ENCODE peak calls at places on chromosomes 16 and 17, in eight cellular contexts. One of them, this sample, is unnamed.
A peak's percentile ranks its signal among the peaks of the same experiment; 100 is the strongest.

GRCh38 chr16:27220991-27221390 is 17.7 kb downstream of the KDM8 start:
- DNase-seq in NCI-H2029: no peak
- DNase-seq in ascending aorta: no peak
- DNase-seq in choroid plexus epithelial cell: no peak
- DNase-seq in stimulated activated CD4-positive, alpha-beta T cell treated with anti-CD3 and anti-CD28 coated beads, TNF-alpha, amount 100 ng/mL, for 48 hours: no peak
- DNase-seq in GM03348: no peak
- DNase-seq in NCI-H2081: no peak
- DNase-seq in activated CD4-positive, alpha-beta T cell treated with anti-CD3 and anti-CD28 coated beads, Interleukin-2, amount 10 ng/mL, durations not matched to agents 7 days and 5 days: no peak
- DNase-seq in this sample: no peak

GRCh38 chr17:8421571-8421970 is 14.1 kb upstream of the NDEL1 start:
- DNase-seq in NCI-H2029: no peak
- DNase-seq in ascending aorta: no peak
- DNase-seq in choroid plexus epithelial cell: no peak
- DNase-seq in stimulated activated CD4-positive, alpha-beta T cell treated with anti-CD3 and anti-CD28 coated beads, TNF-alpha, amount 100 ng/mL, for 48 hours: no peak
- DNase-seq in GM03348: no peak
- DNase-seq in NCI-H2081: no peak
- DNase-seq in activated CD4-positive, alpha-beta T cell treated with anti-CD3 and anti-CD28 coated beads, Interleukin-2, amount 10 ng/mL, durations not matched to agents 7 days and 5 days: no peak
- DNase-seq in this sample: no peak

GRCh38 chr16:27096375-27096774 is 29.6 kb downstream of the C16orf82 start:
- DNase-seq in NCI-H2029: no peak
- DNase-seq in ascending aorta: no peak
- DNase-seq in choroid plexus epithelial cell: no peak
- DNase-seq in stimulated activated CD4-positive, alpha-beta T cell treated with anti-CD3 and anti-CD28 coated beads, TNF-alpha, amount 100 ng/mL, for 48 hours: no peak
- DNase-seq in GM03348: no peak
- DNase-seq in NCI-H2081: no peak
- DNase-seq in activated CD4-positive, alpha-beta T cell treated with anti-CD3 and anti-CD28 coated beads, Interleukin-2, amount 10 ng/mL, durations not matched to agents 7 days and 5 days: no peak
- DNase-seq in this sample: no peak

GRCh38 chr16:83802135-83802534 is 5.6 kb upstream of the HSBP1 start:
- DNase-seq in NCI-H2029: no peak
- DNase-seq in ascending aorta: no peak
- DNase-seq in choroid plexus epithelial cell: peak; percentile 82
- DNase-seq in stimulated activated CD4-positive, alpha-beta T cell treated with anti-CD3 and anti-CD28 coated beads, TNF-alpha, amount 100 ng/mL, for 48 hours: no peak
- DNase-seq in GM03348: peak; percentile 63
- DNase-seq in NCI-H2081: no peak
- DNase-seq in activated CD4-positive, alpha-beta T cell treated with anti-CD3 and anti-CD28 coated beads, Interleukin-2, amount 10 ng/mL, durations not matched to agents 7 days and 5 days: no peak
- DNase-seq in this sample: no peak

GRCh38 chr17:78144736-78145641 is 1.2 kb upstream of the C17orf99 start:
- DNase-seq in NCI-H2029: no peak
- DNase-seq in ascending aorta: no peak
- DNase-seq in choroid plexus epithelial cell: no peak
- DNase-seq in stimulated activated CD4-positive, alpha-beta T cell treated with anti-CD3 and anti-CD28 coated beads, TNF-alpha, amount 100 ng/mL, for 48 hours: no peak
- DNase-seq in GM03348: no peak
- DNase-seq in NCI-H2081: no peak
- DNase-seq in activated CD4-positive, alpha-beta T cell treated with anti-CD3 and anti-CD28 coated beads, Interleukin-2, amount 10 ng/mL, durations not matched to agents 7 days and 5 days: no peak
- DNase-seq in this sample: no peak

GRCh38 chr17:78872486-78872885 is 30.5 kb downstream of the CEP295NL start:
- DNase-seq in NCI-H2029: peak; percentile 72
- DNase-seq in ascending aorta: no peak
- DNase-seq in choroid plexus epithelial cell: no peak
- DNase-seq in stimulated activated CD4-positive, alpha-beta T cell treated with anti-CD3 and anti-CD28 coated beads, TNF-alpha, amount 100 ng/mL, for 48 hours: no peak
- DNase-seq in GM03348: no peak
- DNase-seq in NCI-H2081: no peak
- DNase-seq in activated CD4-positive, alpha-beta T cell treated with anti-CD3 and anti-CD28 coated beads, Interleukin-2, amount 10 ng/mL, durations not matched to agents 7 days and 5 days: no peak
- DNase-seq in this sample: peak; percentile 14

GRCh38 chr17:38762231-38762630 is 9.7 kb downstream of the PSMB3 start:
- DNase-seq in NCI-H2029: no peak
- DNase-seq in ascending aorta: no peak
- DNase-seq in choroid plexus epithelial cell: no peak
- DNase-seq in stimulated activated CD4-positive, alpha-beta T cell treated with anti-CD3 and anti-CD28 coated beads, TNF-alpha, amount 100 ng/mL, for 48 hours: no peak
- DNase-seq in GM03348: no peak
- DNase-seq in NCI-H2081: no peak
- DNase-seq in activated CD4-positive, alpha-beta T cell treated with anti-CD3 and anti-CD28 coated beads, Interleukin-2, amount 10 ng/mL, durations not matched to agents 7 days and 5 days: no peak
- DNase-seq in this sample: no peak

GRCh38 chr17:9211133-9211765 is 189.9 kb downstream of the NTN1 start:
- DNase-seq in NCI-H2029: no peak
- DNase-seq in ascending aorta: no peak
- DNase-seq in choroid plexus epithelial cell: no peak
- DNase-seq in stimulated activated CD4-positive, alpha-beta T cell treated with anti-CD3 and anti-CD28 coated beads, TNF-alpha, amount 100 ng/mL, for 48 hours: no peak
- DNase-seq in GM03348: no peak
- DNase-seq in NCI-H2081: no peak
- DNase-seq in activated CD4-positive, alpha-beta T cell treated with anti-CD3 and anti-CD28 coated beads, Interleukin-2, amount 10 ng/mL, durations not matched to agents 7 days and 5 days: no peak
- DNase-seq in this sample: no peak

GRCh38 chr17:28519236-28519635 is 13.1 kb downstream of the FOXN1 start:
- DNase-seq in NCI-H2029: no peak
- DNase-seq in ascending aorta: no peak
- DNase-seq in choroid plexus epithelial cell: no peak
- DNase-seq in stimulated activated CD4-positive, alpha-beta T cell treated with anti-CD3 and anti-CD28 coated beads, TNF-alpha, amount 100 ng/mL, for 48 hours: no peak
- DNase-seq in GM03348: no peak
- DNase-seq in NCI-H2081: no peak
- DNase-seq in activated CD4-positive, alpha-beta T cell treated with anti-CD3 and anti-CD28 coated beads, Interleukin-2, amount 10 ng/mL, durations not matched to agents 7 days and 5 days: no peak
- DNase-seq in this sample: no peak

GRCh38 chr17:34218757-34219156 is 36.3 kb upstream of the CCL2 start:
- DNase-seq in NCI-H2029: no peak
- DNase-seq in ascending aorta: no peak
- DNase-seq in choroid plexus epithelial cell: no peak
- DNase-seq in stimulated activated CD4-positive, alpha-beta T cell treated with anti-CD3 and anti-CD28 coated beads, TNF-alpha, amount 100 ng/mL, for 48 hours: no peak
- DNase-seq in GM03348: no peak
- DNase-seq in NCI-H2081: no peak
- DNase-seq in activated CD4-positive, alpha-beta T cell treated with anti-CD3 and anti-CD28 coated beads, Interleukin-2, amount 10 ng/mL, durations not matched to agents 7 days and 5 days: no peak
- DNase-seq in this sample: no peak

GRCh38 chr17:61310611-61311010 is 89.0 kb upstream of the TBX2 start:
- DNase-seq in NCI-H2029: no peak
- DNase-seq in ascending aorta: no peak
- DNase-seq in choroid plexus epithelial cell: no peak
- DNase-seq in stimulated activated CD4-positive, alpha-beta T cell treated with anti-CD3 and anti-CD28 coated beads, TNF-alpha, amount 100 ng/mL, for 48 hours: no peak
- DNase-seq in GM03348: no peak
- DNase-seq in NCI-H2081: no peak
- DNase-seq in activated CD4-positive, alpha-beta T cell treated with anti-CD3 and anti-CD28 coated beads, Interleukin-2, amount 10 ng/mL, durations not matched to agents 7 days and 5 days: no peak
- DNase-seq in this sample: no peak

GRCh38 chr16:19168173-19169080 is at the start of gene SYT17:
- DNase-seq in NCI-H2029: peak; percentile 77
- DNase-seq in ascending aorta: no peak
- DNase-seq in choroid plexus epithelial cell: no peak
- DNase-seq in stimulated activated CD4-positive, alpha-beta T cell treated with anti-CD3 and anti-CD28 coated beads, TNF-alpha, amount 100 ng/mL, for 48 hours: no peak
- DNase-seq in GM03348: peak; percentile 26
- DNase-seq in NCI-H2081: peak; percentile 79
- DNase-seq in activated CD4-positive, alpha-beta T cell treated with anti-CD3 and anti-CD28 coated beads, Interleukin-2, amount 10 ng/mL, durations not matched to agents 7 days and 5 days: no peak
- DNase-seq in this sample: no peak

GRCh38 chr17:45640141-45640850 is 143.8 kb upstream of the CRHR1 start:
- DNase-seq in NCI-H2029: no peak
- DNase-seq in ascending aorta: no peak
- DNase-seq in choroid plexus epithelial cell: peak; percentile 89
- DNase-seq in stimulated activated CD4-positive, alpha-beta T cell treated with anti-CD3 and anti-CD28 coated beads, TNF-alpha, amount 100 ng/mL, for 48 hours: peak; percentile 52
- DNase-seq in GM03348: peak; percentile 84
- DNase-seq in NCI-H2081: no peak
- DNase-seq in activated CD4-positive, alpha-beta T cell treated with anti-CD3 and anti-CD28 coated beads, Interleukin-2, amount 10 ng/mL, durations not matched to agents 7 days and 5 days: peak; percentile 80
- DNase-seq in this sample: no peak

GRCh38 chr17:79775635-79776034 is 2.3 kb upstream of the CBX2 start:
- DNase-seq in NCI-H2029: no peak
- DNase-seq in ascending aorta: no peak
- DNase-seq in choroid plexus epithelial cell: no peak
- DNase-seq in stimulated activated CD4-positive, alpha-beta T cell treated with anti-CD3 and anti-CD28 coated beads, TNF-alpha, amount 100 ng/mL, for 48 hours: no peak
- DNase-seq in GM03348: no peak
- DNase-seq in NCI-H2081: no peak
- DNase-seq in activated CD4-positive, alpha-beta T cell treated with anti-CD3 and anti-CD28 coated beads, Interleukin-2, amount 10 ng/mL, durations not matched to agents 7 days and 5 days: no peak
- DNase-seq in this sample: no peak

GRCh38 chr17:5115673-5116651 is at the start of gene USP6:
- DNase-seq in NCI-H2029: no peak
- DNase-seq in ascending aorta: no peak
- DNase-seq in choroid plexus epithelial cell: no peak
- DNase-seq in stimulated activated CD4-positive, alpha-beta T cell treated with anti-CD3 and anti-CD28 coated beads, TNF-alpha, amount 100 ng/mL, for 48 hours: no peak
- DNase-seq in GM03348: peak; percentile 31
- DNase-seq in NCI-H2081: no peak
- DNase-seq in activated CD4-positive, alpha-beta T cell treated with anti-CD3 and anti-CD28 coated beads, Interleukin-2, amount 10 ng/mL, durations not matched to agents 7 days and 5 days: no peak
- DNase-seq in this sample: no peak

GRCh38 chr17:21042434-21043295 is at the start of gene USP22:
- DNase-seq in NCI-H2029: peak; percentile 87
- DNase-seq in ascending aorta: peak; percentile 95
- DNase-seq in choroid plexus epithelial cell: no peak
- DNase-seq in stimulated activated CD4-positive, alpha-beta T cell treated with anti-CD3 and anti-CD28 coated beads, TNF-alpha, amount 100 ng/mL, for 48 hours: no peak
- DNase-seq in GM03348: peak; percentile 98
- DNase-seq in NCI-H2081: peak; percentile 90
- DNase-seq in activated CD4-positive, alpha-beta T cell treated with anti-CD3 and anti-CD28 coated beads, Interleukin-2, amount 10 ng/mL, durations not matched to agents 7 days and 5 days: peak; percentile 45
- DNase-seq in this sample: peak; percentile 71

GRCh38 chr16:70661918-70662641 is 15.7 kb downstream of the IL34 start:
- DNase-seq in NCI-H2029: no peak
- DNase-seq in ascending aorta: no peak
- DNase-seq in choroid plexus epithelial cell: peak; percentile 48
- DNase-seq in stimulated activated CD4-positive, alpha-beta T cell treated with anti-CD3 and anti-CD28 coated beads, TNF-alpha, amount 100 ng/mL, for 48 hours: no peak
- DNase-seq in GM03348: peak; percentile 28
- DNase-seq in NCI-H2081: no peak
- DNase-seq in activated CD4-positive, alpha-beta T cell treated with anti-CD3 and anti-CD28 coated beads, Interleukin-2, amount 10 ng/mL, durations not matched to agents 7 days and 5 days: no peak
- DNase-seq in this sample: no peak

GRCh38 chr16:70161350-70161749 is 12.2 kb upstream of the CLEC18C start:
- DNase-seq in NCI-H2029: no peak
- DNase-seq in ascending aorta: no peak
- DNase-seq in choroid plexus epithelial cell: no peak
- DNase-seq in stimulated activated CD4-positive, alpha-beta T cell treated with anti-CD3 and anti-CD28 coated beads, TNF-alpha, amount 100 ng/mL, for 48 hours: no peak
- DNase-seq in GM03348: peak; percentile 9
- DNase-seq in NCI-H2081: no peak
- DNase-seq in activated CD4-positive, alpha-beta T cell treated with anti-CD3 and anti-CD28 coated beads, Interleukin-2, amount 10 ng/mL, durations not matched to agents 7 days and 5 days: peak; percentile 4
- DNase-seq in this sample: no peak

GRCh38 chr16:84738255-84739038 is 38.6 kb downstream of the USP10 start:
- DNase-seq in NCI-H2029: peak; percentile 62
- DNase-seq in ascending aorta: peak; percentile 33
- DNase-seq in choroid plexus epithelial cell: peak; percentile 87
- DNase-seq in stimulated activated CD4-positive, alpha-beta T cell treated with anti-CD3 and anti-CD28 coated beads, TNF-alpha, amount 100 ng/mL, for 48 hours: peak; percentile 50
- DNase-seq in GM03348: peak; percentile 73
- DNase-seq in NCI-H2081: peak; percentile 65
- DNase-seq in activated CD4-positive, alpha-beta T cell treated with anti-CD3 and anti-CD28 coated beads, Interleukin-2, amount 10 ng/mL, durations not matched to agents 7 days and 5 days: peak; percentile 84
- DNase-seq in this sample: peak; percentile 54

GRCh38 chr16:27355610-27356009 is 41.8 kb downstream of the IL4R start:
- DNase-seq in NCI-H2029: no peak
- DNase-seq in ascending aorta: no peak
- DNase-seq in choroid plexus epithelial cell: peak; percentile 76
- DNase-seq in stimulated activated CD4-positive, alpha-beta T cell treated with anti-CD3 and anti-CD28 coated beads, TNF-alpha, amount 100 ng/mL, for 48 hours: no peak
- DNase-seq in GM03348: peak; percentile 42
- DNase-seq in NCI-H2081: no peak
- DNase-seq in activated CD4-positive, alpha-beta T cell treated with anti-CD3 and anti-CD28 coated beads, Interleukin-2, amount 10 ng/mL, durations not matched to agents 7 days and 5 days: peak; percentile 43
- DNase-seq in this sample: no peak

GRCh38 chr16:14436410-14436955 is 193.6 kb downstream of the PARN start:
- DNase-seq in NCI-H2029: peak; percentile 44
- DNase-seq in ascending aorta: no peak
- DNase-seq in choroid plexus epithelial cell: no peak
- DNase-seq in stimulated activated CD4-positive, alpha-beta T cell treated with anti-CD3 and anti-CD28 coated beads, TNF-alpha, amount 100 ng/mL, for 48 hours: no peak
- DNase-seq in GM03348: no peak
- DNase-seq in NCI-H2081: no peak
- DNase-seq in activated CD4-positive, alpha-beta T cell treated with anti-CD3 and anti-CD28 coated beads, Interleukin-2, amount 10 ng/mL, durations not matched to agents 7 days and 5 days: peak; percentile 23
- DNase-seq in this sample: no peak

GRCh38 chr16:86391987-86392386 is 118.3 kb upstream of the FOXF1 start:
- DNase-seq in NCI-H2029: no peak
- DNase-seq in ascending aorta: no peak
- DNase-seq in choroid plexus epithelial cell: peak; percentile 57
- DNase-seq in stimulated activated CD4-positive, alpha-beta T cell treated with anti-CD3 and anti-CD28 coated beads, TNF-alpha, amount 100 ng/mL, for 48 hours: no peak
- DNase-seq in GM03348: peak; percentile 45
- DNase-seq in NCI-H2081: no peak
- DNase-seq in activated CD4-positive, alpha-beta T cell treated with anti-CD3 and anti-CD28 coated beads, Interleukin-2, amount 10 ng/mL, durations not matched to agents 7 days and 5 days: no peak
- DNase-seq in this sample: no peak

GRCh38 chr17:60631119-60631518 is 31.1 kb downstream of the PPM1D start:
- DNase-seq in NCI-H2029: no peak
- DNase-seq in ascending aorta: no peak
- DNase-seq in choroid plexus epithelial cell: peak; percentile 29
- DNase-seq in stimulated activated CD4-positive, alpha-beta T cell treated with anti-CD3 and anti-CD28 coated beads, TNF-alpha, amount 100 ng/mL, for 48 hours: no peak
- DNase-seq in GM03348: no peak
- DNase-seq in NCI-H2081: no peak
- DNase-seq in activated CD4-positive, alpha-beta T cell treated with anti-CD3 and anti-CD28 coated beads, Interleukin-2, amount 10 ng/mL, durations not matched to agents 7 days and 5 days: no peak
- DNase-seq in this sample: no peak

GRCh38 chr17:48612854-48613691 is 2.0 kb downstream of the HOXB8 start:
- DNase-seq in NCI-H2029: no peak
- DNase-seq in ascending aorta: no peak
- DNase-seq in choroid plexus epithelial cell: peak; percentile 26
- DNase-seq in stimulated activated CD4-positive, alpha-beta T cell treated with anti-CD3 and anti-CD28 coated beads, TNF-alpha, amount 100 ng/mL, for 48 hours: no peak
- DNase-seq in GM03348: peak; percentile 78
- DNase-seq in NCI-H2081: no peak
- DNase-seq in activated CD4-positive, alpha-beta T cell treated with anti-CD3 and anti-CD28 coated beads, Interleukin-2, amount 10 ng/mL, durations not matched to agents 7 days and 5 days: peak; percentile 36
- DNase-seq in this sample: peak; percentile 8

GRCh38 chr17:81511800-81512559 is 619 bp downstream of the ACTG1 start:
- DNase-seq in NCI-H2029: no peak
- DNase-seq in ascending aorta: no peak
- DNase-seq in choroid plexus epithelial cell: peak; percentile 57
- DNase-seq in stimulated activated CD4-positive, alpha-beta T cell treated with anti-CD3 and anti-CD28 coated beads, TNF-alpha, amount 100 ng/mL, for 48 hours: no peak
- DNase-seq in GM03348: peak; percentile 40
- DNase-seq in NCI-H2081: no peak
- DNase-seq in activated CD4-positive, alpha-beta T cell treated with anti-CD3 and anti-CD28 coated beads, Interleukin-2, amount 10 ng/mL, durations not matched to agents 7 days and 5 days: peak; percentile 47
- DNase-seq in this sample: no peak

GRCh38 chr16:2535644-2536021 is 2.2 kb upstream of the PDPK1 start:
- DNase-seq in NCI-H2029: no peak
- DNase-seq in ascending aorta: no peak
- DNase-seq in choroid plexus epithelial cell: peak; percentile 76
- DNase-seq in stimulated activated CD4-positive, alpha-beta T cell treated with anti-CD3 and anti-CD28 coated beads, TNF-alpha, amount 100 ng/mL, for 48 hours: no peak
- DNase-seq in GM03348: peak; percentile 57
- DNase-seq in NCI-H2081: no peak
- DNase-seq in activated CD4-positive, alpha-beta T cell treated with anti-CD3 and anti-CD28 coated beads, Interleukin-2, amount 10 ng/mL, durations not matched to agents 7 days and 5 days: no peak
- DNase-seq in this sample: no peak

This sample was measured in DMS153.